ENCODE peak calls at places on chromosomes 13 and 19, in nine cellular contexts. One of them, this sample, is unnamed.

GRCh38 chr13:23087884-23088283 is 92.9 kb upstream of the SGCG start:
- DNase-seq in skeletal muscle cell: no peak
- DNase-seq in CD8-positive, alpha-beta memory T cell: no peak
- DNase-seq in posterior cingulate gyrus: no peak
- DNase-seq in lower leg skin: no peak
- DNase-seq in effector memory CD4-positive, alpha-beta T cell: no peak
- DNase-seq in T-cell: no peak
- DNase-seq in activated T-cell treated with anti-CD3 and anti-CD28 coated beads for 1 hour: no peak
- DNase-seq in Daoy: peak; percentile 26
- DNase-seq in this sample: no peak

GRCh38 chr19:39811064-39811463 is 22.9 kb downstream of the DYRK1B start:
- DNase-seq in T-cell: no peak
- DNase-seq in CD8-positive, alpha-beta memory T cell: no peak
- DNase-seq in effector memory CD4-positive, alpha-beta T cell: no peak
- DNase-seq in Daoy: no peak
- DNase-seq in posterior cingulate gyrus: no peak
- DNase-seq in lower leg skin: no peak
- DNase-seq in skeletal muscle cell: no peak
- DNase-seq in activated T-cell treated with anti-CD3 and anti-CD28 coated beads for 1 hour: no peak
- DNase-seq in this sample: no peak

GRCh38 chr13:70189981-70190380 is 81.7 kb upstream of the KLHL1 start:
- DNase-seq in T-cell: no peak
- DNase-seq in posterior cingulate gyrus: no peak
- DNase-seq in effector memory CD4-positive, alpha-beta T cell: no peak
- DNase-seq in activated T-cell treated with anti-CD3 and anti-CD28 coated beads for 1 hour: no peak
- DNase-seq in CD8-positive, alpha-beta memory T cell: no peak
- DNase-seq in skeletal muscle cell: no peak
- DNase-seq in lower leg skin: no peak
- DNase-seq in Daoy: no peak
- DNase-seq in this sample: no peak

GRCh38 chr19:45251452-45252354 is 632 bp downstream of the MARK4 start:
- DNase-seq in CD8-positive, alpha-beta memory T cell: no peak
- DNase-seq in posterior cingulate gyrus: no peak
- DNase-seq in effector memory CD4-positive, alpha-beta T cell: no peak
- DNase-seq in lower leg skin: no peak
- DNase-seq in T-cell: no peak
- DNase-seq in Daoy: no peak
- DNase-seq in activated T-cell treated with anti-CD3 and anti-CD28 coated beads for 1 hour: no peak
- DNase-seq in skeletal muscle cell: no peak
- DNase-seq in this sample: peak; percentile 8

GRCh38 chr19:14440049-14440448 is 6.9 kb downstream of the PKN1 start:
- DNase-seq in posterior cingulate gyrus: no peak
- DNase-seq in lower leg skin: peak; percentile 93
- DNase-seq in effector memory CD4-positive, alpha-beta T cell: peak; percentile 68
- DNase-seq in Daoy: no peak
- DNase-seq in skeletal muscle cell: no peak
- DNase-seq in T-cell: peak; percentile 71
- DNase-seq in CD8-positive, alpha-beta memory T cell: peak; percentile 69
- DNase-seq in activated T-cell treated with anti-CD3 and anti-CD28 coated beads for 1 hour: peak; percentile 66
- DNase-seq in this sample: peak; percentile 69

GRCh38 chr13:35345992-35346391 is 130.5 kb downstream of the MAB21L1 start:
- DNase-seq in activated T-cell treated with anti-CD3 and anti-CD28 coated beads for 1 hour: no peak
- DNase-seq in lower leg skin: no peak
- DNase-seq in CD8-positive, alpha-beta memory T cell: no peak
- DNase-seq in skeletal muscle cell: no peak
- DNase-seq in T-cell: no peak
- DNase-seq in Daoy: no peak
- DNase-seq in effector memory CD4-positive, alpha-beta T cell: no peak
- DNase-seq in posterior cingulate gyrus: no peak
- DNase-seq in this sample: no peak

GRCh38 chr13:100234006-100234405 is 145.1 kb downstream of the PCCA start:
- DNase-seq in CD8-positive, alpha-beta memory T cell: no peak
- DNase-seq in T-cell: no peak
- DNase-seq in Daoy: no peak
- DNase-seq in effector memory CD4-positive, alpha-beta T cell: no peak
- DNase-seq in lower leg skin: no peak
- DNase-seq in posterior cingulate gyrus: no peak
- DNase-seq in skeletal muscle cell: no peak
- DNase-seq in activated T-cell treated with anti-CD3 and anti-CD28 coated beads for 1 hour: no peak
- DNase-seq in this sample: no peak

GRCh38 chr19:39592381-39592780 is 9.9 kb upstream of the LGALS13 start:
- DNase-seq in T-cell: no peak
- DNase-seq in CD8-positive, alpha-beta memory T cell: no peak
- DNase-seq in effector memory CD4-positive, alpha-beta T cell: no peak
- DNase-seq in lower leg skin: no peak
- DNase-seq in skeletal muscle cell: no peak
- DNase-seq in activated T-cell treated with anti-CD3 and anti-CD28 coated beads for 1 hour: no peak
- DNase-seq in posterior cingulate gyrus: no peak
- DNase-seq in Daoy: no peak
- DNase-seq in this sample: no peak

GRCh38 chr13:57634829-57635165 is 3.3 kb downstream of the PCDH17 start:
- DNase-seq in lower leg skin: peak; percentile 83
- DNase-seq in posterior cingulate gyrus: peak; percentile 31
- DNase-seq in skeletal muscle cell: no peak
- DNase-seq in effector memory CD4-positive, alpha-beta T cell: no peak
- DNase-seq in CD8-positive, alpha-beta memory T cell: no peak
- DNase-seq in Daoy: no peak
- DNase-seq in activated T-cell treated with anti-CD3 and anti-CD28 coated beads for 1 hour: no peak
- DNase-seq in T-cell: no peak
- DNase-seq in this sample: no peak

GRCh38 chr19:21328885-21329605 is at the start of gene ZNF708:
- DNase-seq in effector memory CD4-positive, alpha-beta T cell: peak; percentile 64
- DNase-seq in CD8-positive, alpha-beta memory T cell: peak; percentile 60
- DNase-seq in Daoy: peak; percentile 91
- DNase-seq in posterior cingulate gyrus: peak; percentile 88
- DNase-seq in skeletal muscle cell: peak; percentile 60
- DNase-seq in lower leg skin: peak; percentile 97
- DNase-seq in activated T-cell treated with anti-CD3 and anti-CD28 coated beads for 1 hour: peak; percentile 62
- DNase-seq in T-cell: peak; percentile 51
- DNase-seq in this sample: peak; percentile 81

GRCh38 chr19:58475714-58476497 is at the start of gene ZNF446:
- DNase-seq in posterior cingulate gyrus: peak; percentile 97
- DNase-seq in activated T-cell treated with anti-CD3 and anti-CD28 coated beads for 1 hour: peak; percentile 89
- DNase-seq in CD8-positive, alpha-beta memory T cell: peak; percentile 92
- DNase-seq in skeletal muscle cell: peak; percentile 92
- DNase-seq in Daoy: peak; percentile 99
- DNase-seq in T-cell: peak; percentile 96
- DNase-seq in effector memory CD4-positive, alpha-beta T cell: peak; percentile 94
- DNase-seq in lower leg skin: peak; percentile 99
- DNase-seq in this sample: peak; percentile 94

This sample was measured in effector memory CD8-positive, alpha-beta T cell.